ENCODE peak calls at places on chromosomes 13 and 19, in nine cellular contexts. S is WTC11, H is lower leg skin, T is RWPE1, M is transverse colon, B is AG09309, I is spleen, A is kidney, U is HFFc6. C is an unnamed sample.

GRCh38 chr13:111202745-111203144 is 87.6 kb downstream of the ARHGEF7 start:
- DNase-seq in A (no peak), B (peak), H (no peak), I (no peak), U (peak), M (no peak), T (peak), S (no peak), C (no peak)

GRCh38 chr19:12884627-12884925 is 2.4 kb downstream of the KLF1 start:
- DNase-seq in M (no peak), I (no peak), A (no peak), T (no peak), B (no peak), U (no peak), S (no peak), H (no peak), C (no peak)

GRCh38 chr13:33262997-33263396 is 22.6 kb downstream of the STARD13 start:
- DNase-seq in B (no peak), H (no peak), I (no peak), M (no peak), U (no peak), A (no peak), S (no peak), T (no peak), C (no peak)

GRCh38 chr13:25171517-25172302 is at the start of gene AMER2:
- DNase-seq in S (peak), T (no peak), M (peak), B (no peak), A (no peak), U (no peak), H (no peak), I (no peak), C (peak)

GRCh38 chr19:10998045-10998533 is 37.3 kb downstream of the SMARCA4 start:
- DNase-seq in I (no peak), M (peak), B (no peak), H (no peak), U (no peak), S (no peak), T (no peak), A (no peak), C (no peak)

GRCh38 chr13:110965038-110965754 is 50.3 kb upstream of the ANKRD10 start:
- DNase-seq in I (no peak), T (peak), M (no peak), H (no peak), U (peak), S (no peak), A (no peak), B (peak), C (no peak)

GRCh38 chr19:45507864-45508680 is 793 bp downstream of the VASP start:
- DNase-seq in M (peak), T (no peak), I (peak), S (peak), A (peak), H (no peak), B (no peak), U (no peak), C (peak)

GRCh38 chr19:17829855-17830566 is 8.7 kb upstream of the INSL3 start:
- DNase-seq in S (peak), U (no peak), T (peak), M (peak), I (no peak), A (peak), H (no peak), B (no peak), C (peak)

GRCh38 chr13:20773194-20774080 is at the start of gene EEF1AKMT1:
- DNase-seq in S (peak), T (peak), H (peak), I (peak), M (peak), A (peak), U (peak), B (peak), C (peak)

GRCh38 chr13:20774746-20775145 is 985 bp upstream of the EEF1AKMT1 start:
- DNase-seq in B (no peak), I (no peak), H (no peak), A (no peak), S (no peak), M (no peak), T (no peak), U (no peak), C (no peak)

GRCh38 chr13:20775961-20776360 is 2.2 kb upstream of the EEF1AKMT1 start:
- DNase-seq in I (no peak), U (no peak), H (no peak), T (no peak), B (no peak), S (no peak), A (no peak), M (no peak), C (no peak)

GRCh38 chr13:20779405-20779804 is 5.6 kb upstream of the EEF1AKMT1 start:
- DNase-seq in B (no peak), H (no peak), M (no peak), T (no peak), A (no peak), I (no peak), S (no peak), U (no peak), C (no peak)

GRCh38 chr13:20776751-20777150 is 3.0 kb upstream of the EEF1AKMT1 start:
- DNase-seq in U (no peak), I (no peak), S (no peak), H (no peak), B (no peak), M (no peak), T (no peak), A (no peak), C (no peak)
- TF ChIP-seq CTCF in U (no peak), I (no peak), S (no peak), H (no peak), B (no peak), M (no peak), T (no peak), A (no peak), C (no peak)

GRCh38 chr19:31943305-31943704 is 402.1 kb upstream of the ZNF507 start:
- DNase-seq in B (no peak), A (no peak), U (no peak), M (no peak), H (no peak), I (no peak), S (peak), T (no peak), C (peak)
- TF ChIP-seq CTCF in B (no peak), A (no peak), U (no peak), M (no peak), H (no peak), I (no peak), S (no peak), T (no peak), C (peak)

DNA sequence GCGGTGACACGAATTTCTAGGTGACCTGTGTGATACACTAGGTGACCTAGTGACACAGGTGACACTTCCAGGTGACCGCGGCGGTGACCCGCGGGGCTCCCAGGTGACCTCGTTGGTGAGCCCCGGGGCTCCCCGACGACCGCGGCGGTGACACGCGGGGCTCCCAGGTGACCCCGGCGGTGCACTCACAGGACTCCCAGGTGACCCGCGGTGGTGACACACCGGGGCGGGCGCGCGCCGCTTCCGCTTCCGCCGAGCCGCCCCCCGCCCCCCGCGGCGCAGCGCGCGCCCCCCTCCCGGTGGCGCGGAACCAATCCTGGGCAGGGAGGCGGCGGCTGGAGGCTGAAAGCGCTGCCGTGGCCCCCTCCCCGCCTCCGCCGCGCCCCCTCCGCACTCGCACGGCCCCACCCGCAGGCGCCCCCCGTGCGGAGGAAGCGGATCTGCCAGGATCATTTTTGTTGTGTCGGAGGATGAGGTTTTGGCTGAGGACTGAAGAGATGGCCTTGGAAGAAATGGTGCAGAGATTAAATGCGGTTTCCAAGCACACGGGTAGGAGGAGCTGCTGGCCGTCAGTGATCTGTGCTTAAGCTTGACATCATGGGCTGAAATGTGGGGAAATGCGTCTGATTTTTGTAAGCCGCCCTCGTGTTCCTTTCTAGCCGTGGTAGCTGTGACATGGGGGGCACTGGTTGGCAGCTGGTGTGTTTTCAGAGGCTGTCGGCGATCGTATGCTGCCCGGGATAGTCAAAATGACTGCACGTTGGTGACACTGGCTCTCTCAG is at the start of gene MCF2L:
- DNase-seq in T (no peak), H (no peak), A (peak), B (no peak), S (no peak), U (no peak), I (peak), M (peak), C (peak)
- TF ChIP-seq CTCF in T (no peak), H (no peak), A (peak), B (no peak), S (no peak), U (no peak), I (no peak), M (peak), C (no peak)

GRCh38 chr13:20090349-20090748 is 70.5 kb downstream of the GJA3 start:
- DNase-seq in M (no peak), H (no peak), I (no peak), S (no peak), T (no peak), A (no peak), B (no peak), U (no peak), C (no peak)
- TF ChIP-seq CTCF in M (no peak), H (no peak), I (no peak), S (no peak), T (peak), A (peak), B (peak), U (peak), C (no peak)

GRCh38 chr13:97364031-97364430 is 69.9 kb upstream of the RAP2A start:
- DNase-seq in U (no peak), H (no peak), I (no peak), A (no peak), B (no peak), T (no peak), S (no peak), M (no peak), C (no peak)

GRCh38 chr13:97356592-97356991 is 77.4 kb upstream of the RAP2A start:
- DNase-seq in H (no peak), I (no peak), A (no peak), M (no peak), S (no peak), B (no peak), U (no peak), T (no peak), C (no peak)

GRCh38 chr13:97364827-97365226 is 69.1 kb upstream of the RAP2A start:
- DNase-seq in S (no peak), A (no peak), I (no peak), B (no peak), H (no peak), U (no peak), M (no peak), T (no peak), C (no peak)

GRCh38 chr13:97359181-97360057 is 74.5 kb upstream of the RAP2A start:
- DNase-seq in A (no peak), T (peak), S (peak), M (peak), H (peak), B (peak), U (peak), I (no peak), C (peak)

DNA sequence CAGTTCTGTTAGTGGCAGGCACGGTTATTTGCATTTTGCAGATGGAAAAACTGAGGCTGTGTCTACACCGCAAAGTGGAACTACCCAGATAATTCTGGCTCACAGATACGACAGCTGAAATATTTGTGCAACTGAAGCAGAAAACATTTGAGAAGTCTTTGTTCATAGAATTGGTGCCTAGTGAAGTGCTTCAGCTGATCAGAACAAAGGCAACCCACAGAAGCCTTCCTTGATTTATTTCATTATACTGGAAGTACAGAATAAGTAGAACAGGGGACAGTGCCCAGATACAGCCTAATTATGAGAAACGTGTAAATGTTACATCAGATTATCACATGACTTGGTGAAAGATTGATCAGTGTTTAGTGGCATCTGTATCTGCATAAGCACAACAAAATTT is 73.4 kb upstream of the RAP2A start:
- DNase-seq in T (no peak), U (no peak), B (no peak), S (no peak), I (no peak), M (no peak), A (no peak), H (no peak), C (no peak)
- TF ChIP-seq CTCF in T (no peak), U (no peak), B (no peak), S (no peak), I (no peak), M (no peak), A (no peak), H (no peak), C (no peak)

DNA sequence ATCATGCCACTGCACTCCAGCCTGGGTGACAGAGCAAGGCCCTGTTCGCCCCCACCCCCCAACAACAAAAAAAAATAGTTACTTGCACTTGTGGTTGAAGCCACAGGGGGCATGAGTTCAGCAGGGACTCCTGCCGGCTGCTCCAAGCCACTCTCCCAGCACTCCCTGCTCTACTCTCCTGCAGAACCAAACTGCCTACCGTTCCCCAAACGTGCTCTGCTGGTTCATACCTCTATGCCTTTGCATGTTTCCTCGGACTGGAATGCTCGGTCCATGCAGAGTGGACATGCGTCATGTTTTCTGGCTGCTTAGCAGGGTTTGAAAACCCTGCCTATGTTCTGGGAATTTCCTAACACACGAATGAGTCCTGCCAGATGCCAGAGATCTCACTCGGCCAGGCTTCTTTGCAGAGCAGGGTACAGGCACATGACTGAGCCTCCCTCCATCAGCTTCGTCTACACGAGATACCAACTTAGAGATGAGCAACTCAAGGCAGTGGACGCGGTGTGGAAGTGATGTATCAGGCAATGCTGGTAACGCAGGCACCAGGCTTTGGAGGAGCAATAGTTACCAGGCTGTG is 8.5 kb upstream of the SLC25A15 start:
- DNase-seq in T (no peak), S (no peak), B (no peak), U (no peak), H (no peak), I (no peak), M (no peak), A (no peak), C (no peak)
- TF ChIP-seq CTCF in T (no peak), S (no peak), B (peak), U (peak), H (no peak), I (no peak), M (no peak), A (no peak), C (no peak)

GRCh38 chr13:101514695-101515275 is 62.3 kb downstream of the ITGBL1 start:
- DNase-seq in S (no peak), I (no peak), B (no peak), A (no peak), H (peak), T (peak), M (no peak), U (peak), C (peak)
- TF ChIP-seq CTCF in S (peak), I (peak), B (peak), A (peak), H (no peak), T (peak), M (peak), U (peak), C (peak)

GRCh38 chr13:42769650-42770049 is 11.7 kb upstream of the FAM216B start:
- DNase-seq in A (no peak), S (no peak), B (no peak), M (no peak), H (no peak), U (no peak), T (no peak), I (no peak), C (no peak)
- TF ChIP-seq CTCF in A (no peak), S (no peak), B (no peak), M (no peak), H (no peak), U (peak), T (no peak), I (no peak), C (no peak)

C was measured in nephron progenitor cell.